ENCODE peak calls at places on chromosomes 16 and 17, in four cellular contexts. E, H, Y and N are unnamed samples.
A peak's percentile ranks its signal among the peaks of the same experiment; 100 is the strongest.

GRCh38 chr17:74374786-74375185 is 7.5 kb downstream of the GPR142 start:
- DNase-seq in E (no peak), H (no peak), Y (no peak), N (no peak)

GRCh38 chr17:35063514-35064223 is at the start of gene RFFL:
- DNase-seq in H (peak; percentile 78), Y (peak; percentile 91), E (peak; percentile 82), N (peak; percentile 91)

GRCh38 chr16:77364770-77365169 is 70.1 kb downstream of the ADAMTS18 start:
- DNase-seq in H (no peak), Y (no peak), E (no peak), N (no peak)

GRCh38 chr16:67562918-67563707 is 787 bp downstream of the CTCF start:
- DNase-seq in Y (peak; percentile 24), H (no peak), E (peak; percentile 67), N (peak; percentile 56)

GRCh38 chr17:77622627-77623026 is 335.9 kb upstream of the TNRC6C start:
- DNase-seq in E (no peak), H (no peak), Y (no peak), N (no peak)

GRCh38 chr16:49528035-49528434 is 154.4 kb downstream of the C16orf78 start:
- DNase-seq in H (no peak), Y (no peak), E (no peak), N (no peak)

GRCh38 chr17:74192950-74193781 is 10.3 kb upstream of the RPL38 start:
- DNase-seq in E (no peak), Y (no peak), H (no peak), N (no peak)

GRCh38 chr17:81432873-81433451 is 37.7 kb downstream of the BAHCC1 start:
- DNase-seq in Y (no peak), E (no peak), H (no peak), N (no peak)

GRCh38 chr17:44354582-44355309 is 8.9 kb downstream of the FAM171A2 start:
- DNase-seq in Y (no peak), E (peak; percentile 17), H (no peak), N (no peak)

GRCh38 chr17:83148317-83149044 is 69.1 kb downstream of the METRNL start:
- DNase-seq in E (no peak), Y (no peak), H (no peak), N (no peak)

GRCh38 chr17:70780031-70780430 is 610.7 kb downstream of the KCNJ2 start:
- DNase-seq in Y (no peak), E (no peak), H (no peak), N (no peak)

GRCh38 chr16:1998360-1998835 is 8.6 kb downstream of the SYNGR3 start:
- DNase-seq in E (no peak), Y (no peak), H (no peak), N (no peak)

GRCh38 chr17:35889818-35890773 is 9.9 kb upstream of the CCL5 start:
- DNase-seq in H (no peak), Y (no peak), E (no peak), N (no peak)

GRCh38 chr16:26598061-26598460 is 468.7 kb upstream of the C16orf82 start:
- DNase-seq in H (no peak), Y (peak; percentile 4), E (peak; percentile 16), N (no peak)

GRCh38 chr17:63075969-63076368 is 109.9 kb downstream of the TANC2 start:
- DNase-seq in H (no peak), Y (no peak), E (no peak), N (no peak)

GRCh38 chr16:49462356-49462988 is 88.9 kb downstream of the C16orf78 start:
- DNase-seq in H (no peak), Y (no peak), E (no peak), N (no peak)

GRCh38 chr16:11201498-11202259 is 54.3 kb downstream of the SOCS1 start:
- DNase-seq in E (peak; percentile 80), Y (peak; percentile 86), H (peak; percentile 65), N (peak; percentile 46)

GRCh38 chr16:3952342-3953131 is 72.0 kb upstream of the CREBBP start:
- DNase-seq in E (no peak), Y (no peak), H (no peak), N (no peak)

GRCh38 chr16:67082891-67083290 is 26.9 kb upstream of the PHAF1 start:
- DNase-seq in H (no peak), Y (no peak), E (no peak), N (no peak)

GRCh38 chr17:78806451-78806850 is 24.4 kb upstream of the CYTH1 start:
- DNase-seq in Y (no peak), H (no peak), E (no peak), N (no peak)

GRCh38 chr17:68248199-68248825 is 469 bp downstream of the AMZ2 start:
- DNase-seq in H (no peak), E (no peak), Y (no peak), N (no peak)

GRCh38 chr17:76297436-76297835 is 10.6 kb downstream of the QRICH2 start:
- DNase-seq in H (no peak), Y (no peak), E (no peak), N (no peak)

GRCh38 chr17:40810505-40810904 is 10.7 kb upstream of the KRT28 start:
- DNase-seq in E (no peak), Y (no peak), H (no peak), N (no peak)

GRCh38 chr16:52068447-52069074 is 478.4 kb downstream of the TOX3 start:
- DNase-seq in H (peak; percentile 3), Y (no peak), E (no peak), N (peak; percentile 42)

GRCh38 chr16:424623-425081 is 797 bp upstream of the RAB11FIP3 start:
- DNase-seq in Y (no peak), H (no peak), E (no peak), N (no peak)

GRCh38 chr17:70906808-70907207 is 737.5 kb downstream of the KCNJ2 start:
- DNase-seq in H (no peak), Y (no peak), E (no peak), N (no peak)

GRCh38 chr17:59963738-59964454 is 644 bp downstream of the RNFT1 start:
- DNase-seq in E (peak; percentile 19), Y (no peak), H (no peak), N (no peak)

GRCh38 chr16:11389083-11389482 is 43.8 kb downstream of the RMI2 start:
- DNase-seq in H (no peak), Y (no peak), E (no peak), N (no peak)

GRCh38 chr17:44071198-44071520 is 624 bp downstream of the G6PC3 start:
- DNase-seq in H (no peak), E (no peak), Y (no peak), N (no peak)

GRCh38 chr16:28292731-28293588 is 635 bp downstream of the SBK1 start:
- DNase-seq in H (no peak), E (no peak), Y (no peak), N (no peak)

GRCh38 chr17:74968361-74968780 is 4.2 kb downstream of the HID1 start:
- DNase-seq in H (no peak), Y (no peak), E (no peak), N (no peak)

GRCh38 chr16:50802000-50802399 is 60.1 kb downstream of the CYLD start:
- DNase-seq in E (no peak), H (no peak), Y (no peak), N (no peak)

GRCh38 chr16:83574388-83574787 is 233.4 kb upstream of the HSBP1 start:
- DNase-seq in E (no peak), Y (peak; percentile 13), H (peak; percentile 63), N (peak; percentile 70)

GRCh38 chr17:39622380-39623006 is 4.3 kb upstream of the PPP1R1B start:
- DNase-seq in H (no peak), Y (no peak), E (no peak), N (no peak)

GRCh38 chr17:3744032-3744431 is 20.3 kb downstream of the HASPIN start:
- DNase-seq in Y (no peak), E (no peak), H (no peak), N (no peak)

GRCh38 chr17:3739422-3740124 is 15.9 kb downstream of the HASPIN start:
- DNase-seq in Y (no peak), H (no peak), E (no peak), N (no peak)

GRCh38 chr17:3740611-3741073 is 16.9 kb downstream of the HASPIN start:
- DNase-seq in Y (no peak), H (no peak), E (no peak), N (no peak)

GRCh38 chr17:3735515-3735914 is 11.8 kb downstream of the HASPIN start:
- DNase-seq in E (no peak), H (no peak), Y (no peak), N (no peak)

GRCh38 chr17:3738562-3739295 is 15.0 kb downstream of the HASPIN start:
- DNase-seq in Y (no peak), E (peak; percentile 39), H (no peak), N (no peak)
- H3K4me3 ChIP-seq in Y (no peak overlapping the region), E (no peak overlapping the region), H (no peak overlapping the region), N (no peak overlapping the region)

GRCh38 chr16:82386771-82387170 is 216.7 kb upstream of the MPHOSPH6 start:
- DNase-seq in E (no peak), H (no peak), Y (no peak), N (no peak)
- H3K4me1 ChIP-seq in E (no peaks in the 10 kb centered on the region), H (no peaks in the 10 kb centered on the region), Y (no peaks in the 10 kb centered on the region), N (peaks cover 2% of the 10 kb centered on the region)

GRCh38 chr17:50153650-50154575 is 3.4 kb upstream of the PPP1R9B start:
- DNase-seq in H (no peak), Y (no peak), E (peak; percentile 86), N (no peak)
- TF ChIP-seq YY1 in H (no peak), Y (no peak), E (no peak), N (no peak)

GRCh38 chr17:29005936-29006438 is at the start of gene SEZ6:
- DNase-seq in E (peak; percentile 91), Y (peak; percentile 8), H (peak; percentile 29), N (peak; percentile 58)
- H3K4me3 ChIP-seq in E (no peak within 1 kb of the TSS), Y (no peak within 1 kb of the TSS), H (peak within 1 kb of the TSS; percentile 42), N (no peak within 1 kb of the TSS)

DNA sequence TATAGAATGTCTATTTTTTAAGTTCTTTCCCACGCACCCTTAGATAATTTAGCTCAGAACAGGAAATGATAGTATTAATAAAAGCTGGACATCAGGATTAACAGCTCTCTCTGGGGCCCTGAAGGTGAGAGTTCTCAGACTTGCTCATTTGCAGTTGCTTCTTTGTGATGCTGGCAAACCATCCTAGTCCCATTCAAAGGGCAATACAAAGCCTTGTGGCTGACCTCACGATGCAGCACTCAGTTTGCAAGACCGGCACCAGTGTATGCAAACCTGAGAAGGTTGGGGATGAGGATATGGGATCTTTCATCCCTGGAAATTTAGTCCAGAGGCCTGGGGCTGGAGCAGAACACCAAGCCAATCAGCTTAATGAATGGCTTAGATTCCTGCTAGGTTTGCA is 29.3 kb downstream of the STH start:
- DNase-seq in Y (no peak), E (no peak), H (no peak), N (peak; percentile 30)
- H3K4me1 ChIP-seq in Y (no peaks in the 10 kb centered on the region), E (peaks cover 6% of the 10 kb centered on the region), H (peaks cover 8% of the 10 kb centered on the region), N (peaks cover 16% of the 10 kb centered on the region)